ENCODE peak calls at places on chromosome 13, in nine cellular contexts. One of them, this sample, is unnamed.

GRCh38 chr13:106905380-106906259 is 337.7 kb upstream of the ARGLU1 start:
- DNase-seq in stimulated activated naive CD8-positive, alpha-beta T cell treated with anti-CD3 and anti-CD28 coated beads, Interleukin-15, Interleukin-2, amounts not matched to agents 100 U/mL and 50 U/mL, for 24 hours: no peak
- DNase-seq in H4: no peak
- DNase-seq in T-helper 1 cell: no peak
- DNase-seq in sigmoid colon: no peak
- DNase-seq in amniotic stem cell: no peak
- DNase-seq in CD4-positive, alpha-beta memory T cell: no peak
- DNase-seq in NCI-H1092: no peak
- DNase-seq in tibial artery: no peak
- DNase-seq in this sample: no peak

GRCh38 chr13:79988573-79988972 is 352.4 kb downstream of the SPRY2 start:
- DNase-seq in stimulated activated naive CD8-positive, alpha-beta T cell treated with anti-CD3 and anti-CD28 coated beads, Interleukin-15, Interleukin-2, amounts not matched to agents 100 U/mL and 50 U/mL, for 24 hours: no peak
- DNase-seq in H4: peak
- DNase-seq in T-helper 1 cell: no peak
- DNase-seq in sigmoid colon: no peak
- DNase-seq in amniotic stem cell: no peak
- DNase-seq in CD4-positive, alpha-beta memory T cell: no peak
- DNase-seq in NCI-H1092: no peak
- DNase-seq in tibial artery: no peak
- DNase-seq in this sample: no peak

GRCh38 chr13:94198666-94199065 is 280.8 kb downstream of the DCT start:
- DNase-seq in stimulated activated naive CD8-positive, alpha-beta T cell treated with anti-CD3 and anti-CD28 coated beads, Interleukin-15, Interleukin-2, amounts not matched to agents 100 U/mL and 50 U/mL, for 24 hours: no peak
- DNase-seq in H4: no peak
- DNase-seq in T-helper 1 cell: no peak
- DNase-seq in sigmoid colon: no peak
- DNase-seq in amniotic stem cell: no peak
- DNase-seq in CD4-positive, alpha-beta memory T cell: no peak
- DNase-seq in NCI-H1092: no peak
- DNase-seq in tibial artery: no peak
- DNase-seq in this sample: no peak

GRCh38 chr13:113448545-113448884 is 4.8 kb downstream of the ADPRHL1 start:
- DNase-seq in stimulated activated naive CD8-positive, alpha-beta T cell treated with anti-CD3 and anti-CD28 coated beads, Interleukin-15, Interleukin-2, amounts not matched to agents 100 U/mL and 50 U/mL, for 24 hours: no peak
- DNase-seq in H4: no peak
- DNase-seq in T-helper 1 cell: no peak
- DNase-seq in sigmoid colon: peak
- DNase-seq in amniotic stem cell: no peak
- DNase-seq in CD4-positive, alpha-beta memory T cell: no peak
- DNase-seq in NCI-H1092: no peak
- DNase-seq in tibial artery: peak
- DNase-seq in this sample: no peak

GRCh38 chr13:57739089-57739488 is 107.5 kb downstream of the PCDH17 start:
- DNase-seq in stimulated activated naive CD8-positive, alpha-beta T cell treated with anti-CD3 and anti-CD28 coated beads, Interleukin-15, Interleukin-2, amounts not matched to agents 100 U/mL and 50 U/mL, for 24 hours: no peak
- DNase-seq in H4: peak
- DNase-seq in T-helper 1 cell: no peak
- DNase-seq in sigmoid colon: no peak
- DNase-seq in amniotic stem cell: no peak
- DNase-seq in CD4-positive, alpha-beta memory T cell: no peak
- DNase-seq in NCI-H1092: peak
- DNase-seq in tibial artery: no peak
- DNase-seq in this sample: no peak

GRCh38 chr13:66087149-66087780 is 1142.9 kb downstream of the PCDH9 start:
- DNase-seq in stimulated activated naive CD8-positive, alpha-beta T cell treated with anti-CD3 and anti-CD28 coated beads, Interleukin-15, Interleukin-2, amounts not matched to agents 100 U/mL and 50 U/mL, for 24 hours: no peak
- DNase-seq in H4: no peak
- DNase-seq in T-helper 1 cell: no peak
- DNase-seq in sigmoid colon: no peak
- DNase-seq in amniotic stem cell: no peak
- DNase-seq in CD4-positive, alpha-beta memory T cell: no peak
- DNase-seq in NCI-H1092: no peak
- DNase-seq in tibial artery: no peak
- DNase-seq in this sample: no peak

GRCh38 chr13:19089315-19089714 is 92.3 kb downstream of the TUBA3C start:
- DNase-seq in stimulated activated naive CD8-positive, alpha-beta T cell treated with anti-CD3 and anti-CD28 coated beads, Interleukin-15, Interleukin-2, amounts not matched to agents 100 U/mL and 50 U/mL, for 24 hours: no peak
- DNase-seq in H4: no peak
- DNase-seq in T-helper 1 cell: no peak
- DNase-seq in sigmoid colon: no peak
- DNase-seq in amniotic stem cell: no peak
- DNase-seq in CD4-positive, alpha-beta memory T cell: no peak
- DNase-seq in NCI-H1092: no peak
- DNase-seq in tibial artery: no peak
- DNase-seq in this sample: no peak

GRCh38 chr13:41345921-41346589 is 35.0 kb downstream of the NAA16 start:
- DNase-seq in stimulated activated naive CD8-positive, alpha-beta T cell treated with anti-CD3 and anti-CD28 coated beads, Interleukin-15, Interleukin-2, amounts not matched to agents 100 U/mL and 50 U/mL, for 24 hours: no peak
- DNase-seq in H4: no peak
- DNase-seq in T-helper 1 cell: no peak
- DNase-seq in sigmoid colon: no peak
- DNase-seq in amniotic stem cell: no peak
- DNase-seq in CD4-positive, alpha-beta memory T cell: no peak
- DNase-seq in NCI-H1092: no peak
- DNase-seq in tibial artery: no peak
- DNase-seq in this sample: no peak

GRCh38 chr13:31923134-31923763 is 108.3 kb upstream of the FRY start:
- DNase-seq in stimulated activated naive CD8-positive, alpha-beta T cell treated with anti-CD3 and anti-CD28 coated beads, Interleukin-15, Interleukin-2, amounts not matched to agents 100 U/mL and 50 U/mL, for 24 hours: no peak
- DNase-seq in H4: no peak
- DNase-seq in T-helper 1 cell: no peak
- DNase-seq in sigmoid colon: no peak
- DNase-seq in amniotic stem cell: no peak
- DNase-seq in CD4-positive, alpha-beta memory T cell: no peak
- DNase-seq in NCI-H1092: no peak
- DNase-seq in tibial artery: no peak
- DNase-seq in this sample: no peak

GRCh38 chr13:75339635-75340374 is 142.2 kb downstream of the TBC1D4 start:
- DNase-seq in stimulated activated naive CD8-positive, alpha-beta T cell treated with anti-CD3 and anti-CD28 coated beads, Interleukin-15, Interleukin-2, amounts not matched to agents 100 U/mL and 50 U/mL, for 24 hours: no peak
- DNase-seq in H4: no peak
- DNase-seq in T-helper 1 cell: no peak
- DNase-seq in sigmoid colon: no peak
- DNase-seq in amniotic stem cell: no peak
- DNase-seq in CD4-positive, alpha-beta memory T cell: no peak
- DNase-seq in NCI-H1092: no peak
- DNase-seq in tibial artery: no peak
- DNase-seq in this sample: no peak

GRCh38 chr13:110390572-110390971 is 83.5 kb downstream of the COL4A2 start:
- DNase-seq in stimulated activated naive CD8-positive, alpha-beta T cell treated with anti-CD3 and anti-CD28 coated beads, Interleukin-15, Interleukin-2, amounts not matched to agents 100 U/mL and 50 U/mL, for 24 hours: no peak
- DNase-seq in H4: peak
- DNase-seq in T-helper 1 cell: no peak
- DNase-seq in sigmoid colon: no peak
- DNase-seq in amniotic stem cell: peak
- DNase-seq in CD4-positive, alpha-beta memory T cell: no peak
- DNase-seq in NCI-H1092: no peak
- DNase-seq in tibial artery: no peak
- DNase-seq in this sample: no peak

This sample was measured in GDM1.